ENCODE peak calls at places on chromosome 15, in seven cellular contexts. U, T, K, N, Y, M and P are unnamed samples.

GRCh38 chr15:27885226-27885625 is 213.9 kb downstream of the OCA2 start:
- DNase-seq in Y (no peak), U (no peak), T (no peak), M (no peak), N (no peak), K (no peak), P (no peak)

GRCh38 chr15:46461416-46461815 is 826.6 kb downstream of the SQOR start:
- DNase-seq in N (no peak), T (no peak), K (no peak), M (no peak), U (no peak), Y (peak; percentile 3), P (no peak)

GRCh38 chr15:58558777-58559176 is 127.0 kb downstream of the LIPC start:
- DNase-seq in U (no peak), N (no peak), Y (no peak), M (no peak), T (no peak), K (no peak), P (no peak)

GRCh38 chr15:90101130-90101968 is 919 bp downstream of the IDH2 start:
- DNase-seq in Y (no peak), U (peak; percentile 38), M (no peak), N (peak; percentile 75), T (no peak), K (no peak), P (no peak)

GRCh38 chr15:67838789-67839332 is 984 bp downstream of the RNU6-1 start:
- DNase-seq in N (peak; percentile 75), U (no peak), Y (peak; percentile 56), M (no peak), T (no peak), K (no peak), P (peak; percentile 74)

GRCh38 chr15:64636101-64636500 is 139.3 kb downstream of the RBPMS2 start:
- DNase-seq in K (no peak), M (no peak), N (no peak), T (no peak), Y (no peak), U (no peak), P (no peak)

GRCh38 chr15:95957854-95958253 is 372.6 kb upstream of the NR2F2 start:
- DNase-seq in T (no peak), U (peak; percentile 34), K (no peak), M (no peak), N (no peak), Y (no peak), P (no peak)

GRCh38 chr15:40314723-40315276 is 7.1 kb upstream of the PLCB2 start:
- DNase-seq in N (no peak), M (no peak), T (no peak), Y (no peak), U (no peak), K (no peak), P (no peak)

GRCh38 chr15:68054658-68055223 is 626 bp downstream of the PIAS1 start:
- DNase-seq in U (peak; percentile 70), Y (peak; percentile 44), N (peak; percentile 84), K (no peak), M (peak; percentile 15), T (no peak), P (peak; percentile 25)

GRCh38 chr15:90889736-90890456 is 5.6 kb downstream of the FES start:
- DNase-seq in U (no peak), T (no peak), M (no peak), N (no peak), Y (no peak), K (no peak), P (no peak)

GRCh38 chr15:86193716-86194408 is 114.2 kb downstream of the AGBL1 start:
- DNase-seq in T (no peak), Y (no peak), K (no peak), M (no peak), N (peak; percentile 7), U (no peak), P (no peak)

GRCh38 chr15:27025411-27026051 is 54.5 kb downstream of the GABRG3 start:
- DNase-seq in T (no peak), U (no peak), M (no peak), Y (no peak), N (no peak), K (no peak), P (no peak)

GRCh38 chr15:52503788-52504496 is 24.7 kb downstream of the MYO5A start:
- DNase-seq in N (no peak), T (no peak), K (peak; percentile 51), U (no peak), Y (no peak), M (no peak), P (no peak)

GRCh38 chr15:73233623-73234022 is 135.1 kb downstream of the HCN4 start:
- DNase-seq in M (no peak), K (no peak), Y (no peak), N (no peak), T (no peak), U (no peak), P (no peak)

GRCh38 chr15:47870956-47871625 is 153.8 kb downstream of the SEMA6D start:
- DNase-seq in U (no peak), K (no peak), N (no peak), M (no peak), T (no peak), Y (no peak), P (peak; percentile 6)

GRCh38 chr15:27707216-27707710 is 391.9 kb downstream of the OCA2 start:
- DNase-seq in Y (no peak), N (peak; percentile 30), U (no peak), T (no peak), M (no peak), K (no peak), P (no peak)

GRCh38 chr15:38538328-38539007 is 26.1 kb downstream of the RASGRP1 start:
- DNase-seq in N (no peak), U (no peak), K (no peak), T (no peak), Y (no peak), M (no peak), P (no peak)

GRCh38 chr15:100468265-100468664 is 60.5 kb downstream of the CERS3 start:
- DNase-seq in Y (no peak), T (no peak), N (no peak), M (no peak), K (no peak), U (no peak), P (no peak)

GRCh38 chr15:75104804-75105557 is 81.6 kb downstream of the PPCDC start:
- DNase-seq in N (no peak), M (no peak), Y (peak; percentile 77), T (peak; percentile 88), K (peak; percentile 88), U (peak; percentile 9), P (peak; percentile 94)

GRCh38 chr15:31136016-31136415 is 34.5 kb upstream of the TRPM1 start:
- DNase-seq in U (peak; percentile 67), K (no peak), Y (peak; percentile 28), N (no peak), M (no peak), T (no peak), P (no peak)
- TF ChIP-seq JUND in U (no peak), K (no peak), Y (no peak), N (no peak), M (no peak), T (no peak), P (no peak)

DNA sequence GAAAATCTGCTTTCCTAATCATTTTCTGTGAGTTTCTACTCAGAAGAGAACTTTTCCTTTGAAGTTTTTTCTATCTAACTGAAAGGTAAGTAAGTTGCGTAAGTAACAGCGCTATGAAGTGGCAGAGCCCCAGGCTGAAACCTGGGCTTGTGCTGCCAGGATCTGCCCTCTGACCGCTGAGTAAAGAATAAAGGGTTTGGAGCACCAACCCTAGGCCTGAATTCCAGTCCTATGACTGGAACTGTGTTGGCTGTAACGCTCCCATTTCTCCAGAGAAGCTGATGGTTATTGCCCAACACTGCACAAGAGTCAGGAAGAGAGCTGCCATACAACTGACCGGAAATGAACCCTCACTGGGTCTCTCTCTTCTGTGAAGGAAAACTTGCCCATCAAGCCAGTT is 87.0 kb downstream of the FOXB1 start:
- DNase-seq in T (no peak), N (no peak), M (no peak), K (no peak), U (no peak), Y (peak; percentile 51), P (no peak)
- TF ChIP-seq JUND in T (no peak), N (no peak), M (no peak), K (no peak), U (no peak), Y (no peak), P (no peak)

DNA sequence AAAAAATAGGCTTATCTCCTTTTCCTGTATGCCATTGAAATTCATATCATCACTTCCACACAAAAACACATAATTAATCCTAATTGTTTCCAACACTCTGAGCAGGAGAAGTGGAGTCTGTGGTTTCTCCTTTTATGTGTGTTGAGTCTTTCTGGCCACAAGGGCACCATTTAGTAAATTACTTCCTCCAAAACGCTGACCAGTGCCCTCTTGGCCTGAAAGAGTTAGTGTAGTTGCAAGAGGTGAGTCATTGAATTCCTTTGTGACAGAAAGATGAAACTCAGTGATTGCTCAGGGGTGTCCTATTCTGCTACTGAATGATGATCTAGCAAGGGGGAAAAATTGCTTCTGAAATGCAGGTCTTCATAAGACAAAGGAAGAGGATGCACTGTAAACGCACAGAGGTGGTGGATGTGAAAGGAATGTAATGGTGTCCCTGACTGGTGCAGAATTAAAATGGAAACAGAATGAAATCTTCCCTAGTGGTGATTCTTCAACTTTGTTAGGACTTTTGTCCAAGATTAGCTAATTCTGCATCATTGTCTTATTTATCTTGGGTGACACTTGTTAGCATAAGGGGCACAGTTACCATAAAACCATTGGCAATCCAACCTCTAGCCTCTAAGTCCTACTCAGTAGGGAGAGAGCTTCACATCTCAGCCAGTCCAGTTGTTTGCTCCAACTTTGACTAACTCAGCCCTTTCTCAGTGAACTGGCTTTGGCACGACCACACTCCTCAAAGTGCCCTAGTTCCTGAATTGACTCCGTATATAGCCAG is 208.4 kb upstream of the NANOGP8 start:
- DNase-seq in T (peak; percentile 86), K (no peak), M (no peak), Y (peak; percentile 77), U (peak; percentile 26), N (peak; percentile 22), P (no peak)
- TF ChIP-seq JUND in T (peak; percentile 82), K (no peak), M (peak; percentile 80), Y (peak; percentile 52), U (peak; percentile 85), N (peak; percentile 96), P (no peak)

GRCh38 chr15:62858343-62858742 is 184.2 kb upstream of the TPM1 start:
- DNase-seq in U (no peak), K (no peak), N (no peak), Y (peak; percentile 54), M (no peak), T (no peak), P (no peak)

GRCh38 chr15:62856466-62857246 is 185.9 kb upstream of the TPM1 start:
- DNase-seq in Y (no peak), N (no peak), M (no peak), T (no peak), K (no peak), U (no peak), P (no peak)

GRCh38 chr15:62855085-62855476 is 187.5 kb upstream of the TPM1 start:
- DNase-seq in M (no peak), U (no peak), T (no peak), Y (peak; percentile 19), N (no peak), K (no peak), P (no peak)

GRCh38 chr15:62854420-62855084 is 188.0 kb upstream of the TPM1 start:
- DNase-seq in Y (peak; percentile 40), N (no peak), T (no peak), M (no peak), U (no peak), K (no peak), P (no peak)

DNA sequence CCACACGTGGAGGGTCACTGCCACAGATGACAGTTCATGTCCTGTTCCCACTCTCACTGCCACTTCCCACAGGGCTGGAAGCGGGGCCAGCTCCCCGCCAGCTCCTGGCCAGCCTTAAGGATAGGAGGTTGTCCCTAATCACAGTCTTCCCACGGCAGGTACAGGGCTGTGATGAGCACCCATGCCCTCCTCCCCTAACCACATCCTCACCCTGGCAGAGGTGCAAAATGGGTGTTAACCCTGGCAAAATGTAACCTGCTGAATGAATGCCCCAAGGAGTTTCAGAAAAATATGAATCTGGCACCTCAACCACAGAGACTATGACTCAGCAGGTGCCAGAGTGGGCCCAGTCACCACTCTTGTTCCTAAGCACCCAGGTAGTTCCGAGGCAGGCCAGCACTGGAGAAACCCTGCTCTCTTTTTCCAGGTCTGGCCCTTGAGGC is 185.1 kb upstream of the TPM1 start:
- DNase-seq in T (no peak), Y (no peak), N (no peak), M (no peak), U (no peak), K (no peak), P (peak; percentile 50)
- TF ChIP-seq JUND in T (no peak), Y (no peak), N (no peak), M (no peak), U (no peak), K (no peak), P (no peak)